ENCODE peak calls at places on chromosomes 3 and 15, in ten cellular contexts. One of them, this sample, is unnamed.

GRCh38 chr3:167657684-167658225 is 4.0 kb upstream of the WDR49 start:
- DNase-seq in heart left ventricle: no peak
- DNase-seq in uterus: no peak
- DNase-seq in adrenal gland: no peak
- DNase-seq in body of pancreas: no peak
- DNase-seq in HCT116: no peak
- DNase-seq in stomach: no peak
- DNase-seq in transverse colon: no peak
- DNase-seq in IMR-90: no peak
- DNase-seq in spleen: no peak
- DNase-seq in this sample: no peak

GRCh38 chr3:141663993-141664392 is 74.1 kb upstream of the RNF7 start:
- DNase-seq in body of pancreas: no peak
- DNase-seq in transverse colon: no peak
- DNase-seq in stomach: no peak
- DNase-seq in HCT116: no peak
- DNase-seq in IMR-90: peak; percentile 48
- DNase-seq in uterus: no peak
- DNase-seq in adrenal gland: peak; percentile 53
- DNase-seq in spleen: no peak
- DNase-seq in heart left ventricle: no peak
- DNase-seq in this sample: no peak

GRCh38 chr15:99566157-99566900 is 545 bp downstream of the MEF2A start:
- DNase-seq in uterus: peak; percentile 39
- DNase-seq in transverse colon: peak; percentile 41
- DNase-seq in heart left ventricle: peak; percentile 55
- DNase-seq in adrenal gland: peak; percentile 39
- DNase-seq in IMR-90: no peak
- DNase-seq in body of pancreas: peak; percentile 24
- DNase-seq in HCT116: no peak
- DNase-seq in stomach: no peak
- DNase-seq in spleen: peak; percentile 86
- DNase-seq in this sample: peak; percentile 49

GRCh38 chr3:186938716-186939115 is 8.4 kb downstream of the ST6GAL1 start:
- DNase-seq in stomach: no peak
- DNase-seq in IMR-90: peak; percentile 75
- DNase-seq in heart left ventricle: peak; percentile 78
- DNase-seq in HCT116: no peak
- DNase-seq in adrenal gland: no peak
- DNase-seq in body of pancreas: no peak
- DNase-seq in transverse colon: no peak
- DNase-seq in uterus: no peak
- DNase-seq in spleen: no peak
- DNase-seq in this sample: no peak

GRCh38 chr3:98961161-98962155 is 60.0 kb upstream of the DCBLD2 start:
- DNase-seq in transverse colon: no peak
- DNase-seq in uterus: no peak
- DNase-seq in body of pancreas: no peak
- DNase-seq in stomach: no peak
- DNase-seq in IMR-90: peak; percentile 88
- DNase-seq in spleen: no peak
- DNase-seq in heart left ventricle: no peak
- DNase-seq in HCT116: no peak
- DNase-seq in adrenal gland: no peak
- DNase-seq in this sample: no peak

GRCh38 chr15:41746802-41747201 is 27.5 kb upstream of the MAPKBP1 start:
- DNase-seq in adrenal gland: no peak
- DNase-seq in body of pancreas: no peak
- DNase-seq in stomach: no peak
- DNase-seq in spleen: no peak
- DNase-seq in IMR-90: peak; percentile 23
- DNase-seq in transverse colon: no peak
- DNase-seq in heart left ventricle: no peak
- DNase-seq in uterus: no peak
- DNase-seq in HCT116: no peak
- DNase-seq in this sample: no peak

GRCh38 chr3:42697326-42698051 is 5.1 kb downstream of the HHATL start:
- DNase-seq in HCT116: no peak
- DNase-seq in IMR-90: no peak
- DNase-seq in heart left ventricle: no peak
- DNase-seq in uterus: no peak
- DNase-seq in spleen: no peak
- DNase-seq in transverse colon: no peak
- DNase-seq in body of pancreas: no peak
- DNase-seq in adrenal gland: no peak
- DNase-seq in stomach: peak; percentile 17
- DNase-seq in this sample: no peak

GRCh38 chr3:178245385-178245778 is 290.9 kb upstream of the KCNMB2 start:
- DNase-seq in adrenal gland: no peak
- DNase-seq in HCT116: no peak
- DNase-seq in uterus: peak; percentile 16
- DNase-seq in IMR-90: peak; percentile 66
- DNase-seq in spleen: no peak
- DNase-seq in heart left ventricle: no peak
- DNase-seq in stomach: no peak
- DNase-seq in transverse colon: no peak
- DNase-seq in body of pancreas: no peak
- DNase-seq in this sample: no peak

GRCh38 chr3:119557874-119558264 is 1.5 kb downstream of the CD80 start:
- DNase-seq in HCT116: no peak
- DNase-seq in heart left ventricle: no peak
- DNase-seq in stomach: no peak
- DNase-seq in IMR-90: no peak
- DNase-seq in transverse colon: no peak
- DNase-seq in body of pancreas: no peak
- DNase-seq in uterus: no peak
- DNase-seq in spleen: no peak
- DNase-seq in adrenal gland: no peak
- DNase-seq in this sample: no peak

GRCh38 chr15:25790003-25790660 is 73.0 kb downstream of the ATP10A start:
- DNase-seq in spleen: no peak
- DNase-seq in transverse colon: peak; percentile 42
- DNase-seq in IMR-90: peak; percentile 90
- DNase-seq in adrenal gland: peak; percentile 32
- DNase-seq in heart left ventricle: peak; percentile 73
- DNase-seq in body of pancreas: peak; percentile 43
- DNase-seq in HCT116: no peak
- DNase-seq in uterus: peak; percentile 70
- DNase-seq in stomach: peak; percentile 35
- DNase-seq in this sample: no peak

GRCh38 chr3:126858887-126859286 is 124.0 kb upstream of the PLXNA1 start:
- DNase-seq in transverse colon: no peak
- DNase-seq in adrenal gland: peak; percentile 10
- DNase-seq in uterus: no peak
- DNase-seq in stomach: no peak
- DNase-seq in IMR-90: peak; percentile 97
- DNase-seq in HCT116: no peak
- DNase-seq in heart left ventricle: no peak
- DNase-seq in spleen: no peak
- DNase-seq in body of pancreas: no peak
- DNase-seq in this sample: peak; percentile 23

GRCh38 chr3:177484206-177484605 is 286.9 kb upstream of the TBL1XR1 start:
- DNase-seq in IMR-90: no peak
- DNase-seq in spleen: no peak
- DNase-seq in HCT116: no peak
- DNase-seq in transverse colon: no peak
- DNase-seq in adrenal gland: no peak
- DNase-seq in heart left ventricle: no peak
- DNase-seq in uterus: no peak
- DNase-seq in stomach: no peak
- DNase-seq in body of pancreas: no peak
- DNase-seq in this sample: no peak

GRCh38 chr3:196778755-196779154 is 39.1 kb downstream of the PAK2 start:
- DNase-seq in stomach: no peak
- DNase-seq in HCT116: no peak
- DNase-seq in body of pancreas: no peak
- DNase-seq in heart left ventricle: no peak
- DNase-seq in adrenal gland: no peak
- DNase-seq in IMR-90: peak; percentile 74
- DNase-seq in transverse colon: no peak
- DNase-seq in uterus: no peak
- DNase-seq in spleen: no peak
- DNase-seq in this sample: no peak

GRCh38 chr3:166560253-166560652 is 723.0 kb upstream of the BCHE start:
- DNase-seq in transverse colon: no peak
- DNase-seq in heart left ventricle: no peak
- DNase-seq in stomach: no peak
- DNase-seq in spleen: no peak
- DNase-seq in adrenal gland: no peak
- DNase-seq in uterus: no peak
- DNase-seq in IMR-90: no peak
- DNase-seq in body of pancreas: no peak
- DNase-seq in HCT116: no peak
- DNase-seq in this sample: no peak

GRCh38 chr3:72079369-72079872 is 294.5 kb upstream of the PROK2 start:
- DNase-seq in stomach: no peak
- DNase-seq in HCT116: no peak
- DNase-seq in adrenal gland: no peak
- DNase-seq in uterus: no peak
- DNase-seq in spleen: no peak
- DNase-seq in IMR-90: no peak
- DNase-seq in transverse colon: no peak
- DNase-seq in body of pancreas: no peak
- DNase-seq in heart left ventricle: no peak
- DNase-seq in this sample: no peak
- TF ChIP-seq POLR2A in stomach: no peak
- TF ChIP-seq POLR2A in HCT116: no peak
- TF ChIP-seq POLR2A in adrenal gland: no peak
- TF ChIP-seq POLR2A in uterus: no peak
- TF ChIP-seq POLR2A in spleen: no peak
- TF ChIP-seq POLR2A in IMR-90: no peak
- TF ChIP-seq POLR2A in transverse colon: no peak
- TF ChIP-seq POLR2A in body of pancreas: no peak
- TF ChIP-seq POLR2A in heart left ventricle: no peak
- TF ChIP-seq POLR2A in this sample: no peak

GRCh38 chr3:123790254-123791072 is 93.7 kb downstream of the MYLK start:
- DNase-seq in spleen: no peak
- DNase-seq in body of pancreas: no peak
- DNase-seq in stomach: no peak
- DNase-seq in transverse colon: no peak
- DNase-seq in IMR-90: peak; percentile 34
- DNase-seq in uterus: no peak
- DNase-seq in HCT116: no peak
- DNase-seq in heart left ventricle: no peak
- DNase-seq in adrenal gland: no peak
- DNase-seq in this sample: no peak

GRCh38 chr3:123792473-123793201 is 91.5 kb downstream of the MYLK start:
- DNase-seq in body of pancreas: no peak
- DNase-seq in IMR-90: peak; percentile 48
- DNase-seq in spleen: no peak
- DNase-seq in HCT116: no peak
- DNase-seq in heart left ventricle: no peak
- DNase-seq in adrenal gland: no peak
- DNase-seq in transverse colon: no peak
- DNase-seq in uterus: no peak
- DNase-seq in stomach: no peak
- DNase-seq in this sample: no peak

GRCh38 chr3:123791417-123791816 is 92.7 kb downstream of the MYLK start:
- DNase-seq in stomach: no peak
- DNase-seq in HCT116: no peak
- DNase-seq in heart left ventricle: no peak
- DNase-seq in body of pancreas: no peak
- DNase-seq in transverse colon: no peak
- DNase-seq in uterus: no peak
- DNase-seq in spleen: no peak
- DNase-seq in adrenal gland: no peak
- DNase-seq in IMR-90: peak; percentile 93
- DNase-seq in this sample: no peak

GRCh38 chr3:123791073-123791370 is 93.1 kb downstream of the MYLK start:
- DNase-seq in spleen: no peak
- DNase-seq in heart left ventricle: no peak
- DNase-seq in IMR-90: no peak
- DNase-seq in uterus: no peak
- DNase-seq in body of pancreas: no peak
- DNase-seq in adrenal gland: no peak
- DNase-seq in HCT116: no peak
- DNase-seq in stomach: no peak
- DNase-seq in transverse colon: no peak
- DNase-seq in this sample: no peak

GRCh38 chr3:123791898-123792297 is 92.2 kb downstream of the MYLK start:
- DNase-seq in body of pancreas: no peak
- DNase-seq in transverse colon: no peak
- DNase-seq in adrenal gland: peak; percentile 26
- DNase-seq in HCT116: no peak
- DNase-seq in heart left ventricle: no peak
- DNase-seq in spleen: no peak
- DNase-seq in uterus: no peak
- DNase-seq in IMR-90: peak; percentile 56
- DNase-seq in stomach: no peak
- DNase-seq in this sample: no peak
- H3K4me1 ChIP-seq in body of pancreas: no peaks in the 10 kb centered on the region
- H3K4me1 ChIP-seq in transverse colon: peaks cover 14% of the 10 kb centered on the region
- H3K4me1 ChIP-seq in adrenal gland: no peaks in the 10 kb centered on the region
- H3K4me1 ChIP-seq in HCT116: peaks cover 22% of the 10 kb centered on the region
- H3K4me1 ChIP-seq in heart left ventricle: no peaks in the 10 kb centered on the region
- H3K4me1 ChIP-seq in spleen: no peaks in the 10 kb centered on the region
- H3K4me1 ChIP-seq in uterus: no peaks in the 10 kb centered on the region
- H3K4me1 ChIP-seq in IMR-90: peaks cover 38% of the 10 kb centered on the region
- H3K4me1 ChIP-seq in stomach: no peaks in the 10 kb centered on the region
- H3K4me1 ChIP-seq in this sample: peaks cover 11% of the 10 kb centered on the region

DNA sequence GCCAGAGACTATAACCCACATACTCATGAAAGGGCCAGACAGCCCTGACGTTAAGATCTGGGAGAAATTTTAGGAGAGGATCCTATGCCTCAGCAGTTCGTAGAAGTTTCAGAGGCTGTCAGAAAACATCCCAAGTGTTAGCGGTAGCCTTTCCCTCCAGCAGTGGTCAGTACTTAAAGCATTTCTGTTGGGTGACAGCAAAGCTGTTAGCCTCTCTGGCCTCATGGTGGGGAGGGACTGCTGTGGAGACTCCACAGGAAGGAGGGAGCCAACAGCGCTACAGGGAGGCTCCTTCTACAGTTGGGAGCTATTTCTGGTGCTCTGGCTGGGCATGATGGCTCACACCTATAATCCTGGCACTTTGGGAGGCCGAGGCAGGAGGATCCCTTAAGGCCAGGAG is 27.4 kb downstream of the IDH2 start:
- DNase-seq in IMR-90: no peak
- DNase-seq in spleen: no peak
- DNase-seq in stomach: no peak
- DNase-seq in transverse colon: no peak
- DNase-seq in uterus: no peak
- DNase-seq in adrenal gland: no peak
- DNase-seq in body of pancreas: no peak
- DNase-seq in HCT116: no peak
- DNase-seq in heart left ventricle: no peak
- DNase-seq in this sample: no peak
- TF ChIP-seq POLR2A in IMR-90: no peak
- TF ChIP-seq POLR2A in spleen: no peak
- TF ChIP-seq POLR2A in stomach: no peak
- TF ChIP-seq POLR2A in transverse colon: no peak
- TF ChIP-seq POLR2A in uterus: no peak
- TF ChIP-seq POLR2A in adrenal gland: no peak
- TF ChIP-seq POLR2A in body of pancreas: no peak
- TF ChIP-seq POLR2A in HCT116: no peak
- TF ChIP-seq POLR2A in heart left ventricle: no peak
- TF ChIP-seq POLR2A in this sample: no peak

DNA sequence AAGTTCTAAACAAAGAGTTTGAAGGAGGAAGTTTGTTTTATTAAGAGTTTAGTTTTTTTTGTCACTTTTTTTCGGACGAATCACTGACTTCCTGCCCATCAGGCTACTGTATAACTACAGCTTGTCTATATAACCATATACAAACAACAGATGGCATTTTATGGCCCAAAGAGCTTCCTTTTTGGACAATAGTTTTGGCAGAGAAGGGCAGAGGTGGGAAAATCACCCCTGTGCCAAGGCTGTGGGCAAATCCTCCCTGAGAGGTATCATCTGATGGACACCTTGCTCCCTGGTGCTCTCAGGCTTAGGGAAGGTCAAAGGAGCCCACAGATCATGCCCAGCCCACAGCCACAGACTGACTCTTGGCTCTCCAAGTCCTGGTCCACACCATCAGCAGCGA is 113.4 kb downstream of the OXNAD1 start:
- DNase-seq in IMR-90: peak; percentile 48
- DNase-seq in spleen: no peak
- DNase-seq in HCT116: no peak
- DNase-seq in stomach: no peak
- DNase-seq in uterus: no peak
- DNase-seq in adrenal gland: no peak
- DNase-seq in heart left ventricle: no peak
- DNase-seq in transverse colon: no peak
- DNase-seq in body of pancreas: no peak
- DNase-seq in this sample: no peak
- H3K4me1 ChIP-seq in IMR-90: peaks cover 17% of the 10 kb centered on the region
- H3K4me1 ChIP-seq in spleen: peaks cover 49% of the 10 kb centered on the region
- H3K4me1 ChIP-seq in HCT116: no peaks in the 10 kb centered on the region
- H3K4me1 ChIP-seq in stomach: no peaks in the 10 kb centered on the region
- H3K4me1 ChIP-seq in uterus: no peaks in the 10 kb centered on the region
- H3K4me1 ChIP-seq in adrenal gland: no peaks in the 10 kb centered on the region
- H3K4me1 ChIP-seq in heart left ventricle: peaks cover 30% of the 10 kb centered on the region
- H3K4me1 ChIP-seq in transverse colon: no peaks in the 10 kb centered on the region
- H3K4me1 ChIP-seq in body of pancreas: no peaks in the 10 kb centered on the region
- H3K4me1 ChIP-seq in this sample: no peaks in the 10 kb centered on the region